ENCODE peak calls at places on chromosomes 6 and 20, in eight cellular contexts. K, X, Z, O, N, R, M and Q are unnamed samples.

GRCh38 chr20:24695529-24696225 is 226.2 kb downstream of the SYNDIG1 start:
- DNase-seq in M (no peak), N (peak), X (no peak), K (no peak), Z (no peak), O (no peak), R (no peak), Q (no peak)

GRCh38 chr20:37081717-37082289 is 14.0 kb downstream of the RBL1 start:
- DNase-seq in O (peak), X (no peak), Z (no peak), M (peak), R (no peak), N (no peak), K (peak), Q (peak)

GRCh38 chr6:106974337-106974998 is at the start of gene CD24:
- DNase-seq in M (peak), N (peak), X (peak), R (no peak), K (peak), O (peak), Z (no peak), Q (no peak)

GRCh38 chr6:158262755-158263154 is 49.5 kb upstream of the TULP4 start:
- DNase-seq in N (no peak), R (no peak), O (no peak), M (no peak), X (no peak), Z (no peak), K (no peak), Q (no peak)

GRCh38 chr6:48782230-48782629 is 671.2 kb upstream of the PTCHD4 start:
- DNase-seq in X (no peak), Z (no peak), K (no peak), O (no peak), N (no peak), R (no peak), M (no peak), Q (no peak)

GRCh38 chr20:37897008-37897548 is 5.8 kb upstream of the VSTM2L start:
- DNase-seq in M (no peak), O (no peak), N (no peak), R (no peak), X (no peak), Z (no peak), K (peak), Q (no peak)

GRCh38 chr6:57224769-57225515 is 2.8 kb upstream of the RAB23 start:
- DNase-seq in M (no peak), X (no peak), N (no peak), R (no peak), Z (no peak), K (no peak), O (no peak), Q (no peak)

GRCh38 chr6:2659882-2660281 is 90.8 kb downstream of the MYLK4 start:
- DNase-seq in R (no peak), O (no peak), N (no peak), Z (no peak), K (no peak), X (no peak), M (no peak), Q (no peak)

GRCh38 chr20:45924391-45925261 is 9.9 kb upstream of the PCIF1 start:
- DNase-seq in K (no peak), Z (peak), R (peak), X (no peak), O (no peak), M (no peak), N (no peak), Q (no peak)

GRCh38 chr6:170459451-170459850 is 93.7 kb downstream of the PSMB1 start:
- DNase-seq in X (no peak), R (no peak), M (peak), O (peak), Z (peak), K (no peak), N (peak), Q (peak)

GRCh38 chr6:54264581-54265272 is 43.5 kb upstream of the TINAG start:
- DNase-seq in K (no peak), O (no peak), X (no peak), N (no peak), M (no peak), Z (no peak), R (no peak), Q (no peak)

GRCh38 chr20:41095110-41095969 is 42.0 kb upstream of the PLCG1 start:
- DNase-seq in O (peak), K (peak), M (peak), Z (peak), R (peak), N (no peak), X (peak), Q (peak)

GRCh38 chr6:42007753-42008528 is 42.4 kb upstream of the TAF8 start:
- DNase-seq in X (no peak), K (no peak), O (peak), Z (no peak), N (no peak), R (no peak), M (no peak), Q (peak)

GRCh38 chr20:45983279-45983743 is 11.3 kb upstream of the ZNF335 start:
- DNase-seq in R (no peak), M (no peak), K (no peak), Z (no peak), N (no peak), O (no peak), X (no peak), Q (no peak)

GRCh38 chr6:158853072-158853871 is 34.1 kb upstream of the EZR start:
- DNase-seq in X (peak), N (peak), Z (peak), M (peak), K (peak), O (peak), R (peak), Q (peak)

GRCh38 chr6:115058414-115059211 is 715.8 kb upstream of the HS3ST5 start:
- DNase-seq in Z (no peak), M (no peak), N (no peak), K (no peak), O (no peak), X (no peak), R (no peak), Q (no peak)

GRCh38 chr6:17679726-17680125 is 27.0 kb downstream of the NUP153 start:
- DNase-seq in R (no peak), X (no peak), M (no peak), O (no peak), Z (no peak), N (no peak), K (no peak), Q (no peak)

GRCh38 chr6:64224819-64225218 is 589.2 kb downstream of the PHF3 start:
- DNase-seq in N (no peak), R (no peak), M (no peak), K (no peak), O (no peak), X (no peak), Z (no peak), Q (no peak)

GRCh38 chr6:3023663-3024483 is 24.2 kb downstream of the NQO2 start:
- DNase-seq in R (peak), Z (peak), N (peak), O (peak), M (peak), X (no peak), K (no peak), Q (peak)

GRCh38 chr20:13458860-13459451 is 179.8 kb downstream of the TASP1 start:
- DNase-seq in Z (no peak), X (peak), K (peak), N (no peak), R (no peak), O (peak), M (peak), Q (no peak)

GRCh38 chr6:90120327-90120726 is 176.3 kb downstream of the BACH2 start:
- DNase-seq in O (no peak), X (no peak), N (no peak), K (no peak), Z (no peak), R (no peak), M (no peak), Q (no peak)

GRCh38 chr6:170134077-170135040 is 156.5 kb downstream of the DLL1 start:
- DNase-seq in R (peak), K (no peak), M (no peak), Z (no peak), X (peak), N (peak), O (no peak), Q (peak)

GRCh38 chr20:37564388-37565133 is 36.9 kb upstream of the BLCAP start:
- DNase-seq in R (no peak), O (peak), X (peak), N (peak), Z (peak), K (peak), M (peak), Q (no peak)

GRCh38 chr6:6912841-6913240 is 194.9 kb upstream of the RREB1 start:
- DNase-seq in R (no peak), M (no peak), N (no peak), K (no peak), Z (no peak), O (no peak), X (no peak), Q (no peak)

GRCh38 chr6:50128420-50129005 is 78.8 kb upstream of the DEFB112 start:
- DNase-seq in X (no peak), N (no peak), K (no peak), O (no peak), M (no peak), Z (no peak), R (no peak), Q (no peak)

GRCh38 chr6:133991096-133991593 is 38.1 kb downstream of the TBPL1 start:
- DNase-seq in X (no peak), R (no peak), M (no peak), K (no peak), N (no peak), O (no peak), Z (no peak), Q (no peak)

GRCh38 chr20:38222231-38222922 is 38.2 kb downstream of the KIAA1755 start:
- DNase-seq in M (peak), K (peak), X (peak), N (peak), R (peak), Z (peak), O (peak), Q (peak)

GRCh38 chr20:4737857-4738627 is 16.3 kb downstream of the PRND start:
- DNase-seq in X (no peak), M (no peak), K (no peak), Z (no peak), N (no peak), R (no peak), O (no peak), Q (no peak)

GRCh38 chr6:32968770-32969684 is 633 bp downstream of the BRD2 start:
- DNase-seq in X (peak), K (peak), M (peak), R (peak), N (peak), Z (peak), O (peak), Q (peak)

GRCh38 chr6:128659878-128660622 is 139.7 kb upstream of the PTPRK start:
- DNase-seq in K (no peak), R (no peak), M (no peak), X (no peak), O (no peak), N (no peak), Z (no peak), Q (no peak)